ENCODE peak calls at places on chromosomes 13 and 19, in six cellular contexts. One of them, this sample, is unnamed. For H3K4me1, the result is how much of the 10 kb centered on the place peaks cover.

GRCh38 chr19:55452381-55453325 is 8.8 kb downstream of the ISOC2 start:
- DNase-seq in fibroblast of lung: peak
- DNase-seq in K562: peak
- DNase-seq in mammary epithelial cell: peak
- DNase-seq in DND-41: peak
- DNase-seq in IMR-90: peak
- DNase-seq in this sample: peak

GRCh38 chr13:19737844-19738557 is 44.7 kb downstream of the PSPC1 start:
- DNase-seq in fibroblast of lung: peak
- DNase-seq in K562: no peak
- DNase-seq in mammary epithelial cell: no peak
- DNase-seq in DND-41: no peak
- DNase-seq in IMR-90: peak
- DNase-seq in this sample: no peak

GRCh38 chr19:18298601-18299000 is 17.2 kb upstream of the JUND start:
- DNase-seq in fibroblast of lung: peak
- DNase-seq in K562: no peak
- DNase-seq in mammary epithelial cell: no peak
- DNase-seq in DND-41: no peak
- DNase-seq in IMR-90: no peak
- DNase-seq in this sample: no peak

GRCh38 chr19:11414544-11414943 is 4.6 kb downstream of the RGL3 start:
- DNase-seq in fibroblast of lung: no peak
- DNase-seq in K562: peak
- DNase-seq in mammary epithelial cell: no peak
- DNase-seq in DND-41: no peak
- DNase-seq in IMR-90: no peak
- DNase-seq in this sample: no peak

GRCh38 chr19:46674416-46675178 is 13.6 kb upstream of the DACT3 start:
- DNase-seq in fibroblast of lung: peak
- DNase-seq in K562: peak
- DNase-seq in mammary epithelial cell: peak
- DNase-seq in DND-41: peak
- DNase-seq in IMR-90: peak
- DNase-seq in this sample: peak

GRCh38 chr13:85828094-85828684 is 29.0 kb upstream of the SLITRK6 start:
- DNase-seq in fibroblast of lung: peak
- DNase-seq in K562: no peak
- DNase-seq in mammary epithelial cell: no peak
- DNase-seq in DND-41: no peak
- DNase-seq in IMR-90: peak
- DNase-seq in this sample: peak

GRCh38 chr19:48608798-48609263 is 2.3 kb downstream of the SPACA4 start:
- DNase-seq in fibroblast of lung: peak
- DNase-seq in K562: peak
- DNase-seq in mammary epithelial cell: no peak
- DNase-seq in DND-41: peak
- DNase-seq in IMR-90: no peak
- DNase-seq in this sample: peak

GRCh38 chr19:2495651-2496316 is 19.9 kb downstream of the GADD45B start:
- DNase-seq in fibroblast of lung: no peak
- DNase-seq in K562: no peak
- DNase-seq in mammary epithelial cell: no peak
- DNase-seq in DND-41: no peak
- DNase-seq in IMR-90: no peak
- DNase-seq in this sample: peak

GRCh38 chr13:98542568-98543379 is 34.1 kb downstream of the STK24 start:
- DNase-seq in fibroblast of lung: no peak
- DNase-seq in K562: no peak
- DNase-seq in mammary epithelial cell: no peak
- DNase-seq in DND-41: no peak
- DNase-seq in IMR-90: no peak
- DNase-seq in this sample: no peak

GRCh38 chr13:44523176-44524017 is 52.7 kb downstream of the TSC22D1 start:
- DNase-seq in fibroblast of lung: peak
- DNase-seq in K562: no peak
- DNase-seq in mammary epithelial cell: peak
- DNase-seq in DND-41: no peak
- DNase-seq in IMR-90: peak
- DNase-seq in this sample: no peak

GRCh38 chr19:39544201-39544903 is 4.4 kb upstream of the EID2 start:
- DNase-seq in fibroblast of lung: peak
- DNase-seq in K562: no peak
- DNase-seq in mammary epithelial cell: peak
- DNase-seq in DND-41: no peak
- DNase-seq in IMR-90: peak
- DNase-seq in this sample: no peak

GRCh38 chr13:78129850-78130249 is 211.2 kb upstream of the EDNRB start:
- DNase-seq in fibroblast of lung: no peak
- DNase-seq in K562: no peak
- DNase-seq in mammary epithelial cell: no peak
- DNase-seq in DND-41: no peak
- DNase-seq in IMR-90: no peak
- DNase-seq in this sample: no peak

GRCh38 chr13:21557995-21558394 is 46.0 kb downstream of the MICU2 start:
- DNase-seq in fibroblast of lung: peak
- DNase-seq in K562: peak
- DNase-seq in mammary epithelial cell: peak
- DNase-seq in DND-41: peak
- DNase-seq in IMR-90: no peak
- DNase-seq in this sample: peak

GRCh38 chr13:98824376-98825160 is 72.1 kb upstream of the SLC15A1 start:
- DNase-seq in fibroblast of lung: no peak
- DNase-seq in K562: no peak
- DNase-seq in mammary epithelial cell: peak
- DNase-seq in DND-41: no peak
- DNase-seq in IMR-90: peak
- DNase-seq in this sample: no peak

GRCh38 chr13:95100525-95101121 is 200.6 kb downstream of the ABCC4 start:
- DNase-seq in fibroblast of lung: peak
- DNase-seq in K562: no peak
- DNase-seq in mammary epithelial cell: peak
- DNase-seq in DND-41: no peak
- DNase-seq in IMR-90: peak
- DNase-seq in this sample: no peak

GRCh38 chr19:43524922-43525835 is 1.8 kb downstream of the ETHE1 start:
- DNase-seq in fibroblast of lung: peak
- DNase-seq in K562: peak
- DNase-seq in mammary epithelial cell: peak
- DNase-seq in DND-41: no peak
- DNase-seq in IMR-90: peak
- DNase-seq in this sample: no peak

GRCh38 chr19:5103061-5103701 is 134.3 kb downstream of the KDM4B start:
- DNase-seq in fibroblast of lung: peak
- DNase-seq in K562: no peak
- DNase-seq in mammary epithelial cell: no peak
- DNase-seq in DND-41: no peak
- DNase-seq in IMR-90: peak
- DNase-seq in this sample: no peak

GRCh38 chr19:5104871-5105351 is 136.0 kb downstream of the KDM4B start:
- DNase-seq in fibroblast of lung: no peak
- DNase-seq in K562: no peak
- DNase-seq in mammary epithelial cell: no peak
- DNase-seq in DND-41: no peak
- DNase-seq in IMR-90: no peak
- DNase-seq in this sample: no peak

GRCh38 chr19:5101871-5102270 is 133.0 kb downstream of the KDM4B start:
- DNase-seq in fibroblast of lung: no peak
- DNase-seq in K562: no peak
- DNase-seq in mammary epithelial cell: no peak
- DNase-seq in DND-41: no peak
- DNase-seq in IMR-90: no peak
- DNase-seq in this sample: no peak

GRCh38 chr19:5103812-5104410 is 135.0 kb downstream of the KDM4B start:
- DNase-seq in fibroblast of lung: no peak
- DNase-seq in K562: no peak
- DNase-seq in mammary epithelial cell: no peak
- DNase-seq in DND-41: no peak
- DNase-seq in IMR-90: no peak
- DNase-seq in this sample: no peak

GRCh38 chr19:5102520-5102919 is 133.6 kb downstream of the KDM4B start:
- DNase-seq in fibroblast of lung: no peak
- DNase-seq in K562: no peak
- DNase-seq in mammary epithelial cell: no peak
- DNase-seq in DND-41: no peak
- DNase-seq in IMR-90: no peak
- DNase-seq in this sample: no peak
- H3K27ac ChIP-seq in fibroblast of lung: no peak
- H3K27ac ChIP-seq in K562: no peak
- H3K27ac ChIP-seq in mammary epithelial cell: no peak
- H3K27ac ChIP-seq in DND-41: no peak
- H3K27ac ChIP-seq in IMR-90: no peak
- H3K27ac ChIP-seq in this sample: no peak

DNA sequence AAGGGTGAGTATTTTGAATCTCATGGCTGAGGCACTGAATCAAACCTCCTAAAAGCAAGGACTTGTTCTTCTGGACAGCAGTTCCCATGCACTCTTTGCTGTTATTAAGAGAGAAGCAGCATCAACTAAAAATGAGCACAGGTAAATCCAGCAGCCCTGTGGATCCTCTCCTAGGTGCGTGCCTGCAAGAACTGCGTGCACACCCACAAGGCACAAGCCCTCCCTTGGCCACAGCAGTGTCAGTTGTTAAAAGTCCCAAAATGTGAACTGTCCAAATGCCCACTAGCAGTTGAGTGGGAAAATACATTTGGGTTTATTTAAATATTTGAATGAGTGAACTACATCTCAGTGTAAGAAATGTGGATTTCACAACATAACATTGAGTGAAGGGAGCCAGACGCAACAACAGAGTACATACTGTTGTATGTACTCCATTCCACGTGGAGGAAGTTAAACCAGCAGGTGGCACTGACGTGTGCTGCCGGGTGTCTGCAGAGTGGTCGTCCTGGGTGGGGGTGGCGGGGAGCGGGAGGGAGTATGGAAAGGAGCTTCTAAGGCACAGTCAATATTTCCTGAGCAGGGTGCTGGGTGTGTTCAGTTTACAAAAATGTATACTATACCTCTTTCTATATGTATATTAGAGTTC is 266.4 kb downstream of the NALCN start:
- DNase-seq in fibroblast of lung: peak
- DNase-seq in K562: no peak
- DNase-seq in mammary epithelial cell: peak
- DNase-seq in DND-41: peak
- DNase-seq in IMR-90: peak
- DNase-seq in this sample: peak
- H3K4me2 ChIP-seq in fibroblast of lung: no peak
- H3K4me2 ChIP-seq in K562: no peak
- H3K4me2 ChIP-seq in mammary epithelial cell: no peak
- H3K4me2 ChIP-seq in DND-41: no peak
- H3K4me2 ChIP-seq in IMR-90: peak
- H3K4me2 ChIP-seq in this sample: peak

GRCh38 chr19:33436360-33437345 is 63.1 kb downstream of the CEBPG start:
- DNase-seq in fibroblast of lung: no peak
- DNase-seq in K562: no peak
- DNase-seq in mammary epithelial cell: no peak
- DNase-seq in DND-41: no peak
- DNase-seq in IMR-90: no peak
- DNase-seq in this sample: no peak
- H3K4me1 ChIP-seq in fibroblast of lung: under half
- H3K4me1 ChIP-seq in K562: under half
- H3K4me1 ChIP-seq in mammary epithelial cell: under half
- H3K4me1 ChIP-seq in DND-41: under half
- H3K4me1 ChIP-seq in IMR-90: under half
- H3K4me1 ChIP-seq in this sample: under half

GRCh38 chr19:708154-709141 is at the start of gene PALM:
- DNase-seq in fibroblast of lung: no peak
- DNase-seq in K562: peak
- DNase-seq in mammary epithelial cell: no peak
- DNase-seq in DND-41: no peak
- DNase-seq in IMR-90: no peak
- DNase-seq in this sample: no peak
- H3K27ac ChIP-seq in fibroblast of lung: no peak
- H3K27ac ChIP-seq in K562: peak
- H3K27ac ChIP-seq in mammary epithelial cell: no peak
- H3K27ac ChIP-seq in DND-41: no peak
- H3K27ac ChIP-seq in IMR-90: peak
- H3K27ac ChIP-seq in this sample: no peak

GRCh38 chr19:51093510-51094345 is 11.0 kb upstream of the KLK14 start:
- DNase-seq in fibroblast of lung: no peak
- DNase-seq in K562: no peak
- DNase-seq in mammary epithelial cell: no peak
- DNase-seq in DND-41: no peak
- DNase-seq in IMR-90: no peak
- DNase-seq in this sample: no peak

GRCh38 chr19:51096473-51097165 is 11.6 kb downstream of the CTU1 start:
- DNase-seq in fibroblast of lung: no peak
- DNase-seq in K562: no peak
- DNase-seq in mammary epithelial cell: no peak
- DNase-seq in DND-41: no peak
- DNase-seq in IMR-90: no peak
- DNase-seq in this sample: peak

GRCh38 chr19:51093066-51093465 is 10.4 kb upstream of the KLK14 start:
- DNase-seq in fibroblast of lung: no peak
- DNase-seq in K562: no peak
- DNase-seq in mammary epithelial cell: no peak
- DNase-seq in DND-41: no peak
- DNase-seq in IMR-90: no peak
- DNase-seq in this sample: no peak

GRCh38 chr19:51097166-51097736 is 11.0 kb downstream of the CTU1 start:
- DNase-seq in fibroblast of lung: peak
- DNase-seq in K562: peak
- DNase-seq in mammary epithelial cell: peak
- DNase-seq in DND-41: peak
- DNase-seq in IMR-90: peak
- DNase-seq in this sample: peak

DNA sequence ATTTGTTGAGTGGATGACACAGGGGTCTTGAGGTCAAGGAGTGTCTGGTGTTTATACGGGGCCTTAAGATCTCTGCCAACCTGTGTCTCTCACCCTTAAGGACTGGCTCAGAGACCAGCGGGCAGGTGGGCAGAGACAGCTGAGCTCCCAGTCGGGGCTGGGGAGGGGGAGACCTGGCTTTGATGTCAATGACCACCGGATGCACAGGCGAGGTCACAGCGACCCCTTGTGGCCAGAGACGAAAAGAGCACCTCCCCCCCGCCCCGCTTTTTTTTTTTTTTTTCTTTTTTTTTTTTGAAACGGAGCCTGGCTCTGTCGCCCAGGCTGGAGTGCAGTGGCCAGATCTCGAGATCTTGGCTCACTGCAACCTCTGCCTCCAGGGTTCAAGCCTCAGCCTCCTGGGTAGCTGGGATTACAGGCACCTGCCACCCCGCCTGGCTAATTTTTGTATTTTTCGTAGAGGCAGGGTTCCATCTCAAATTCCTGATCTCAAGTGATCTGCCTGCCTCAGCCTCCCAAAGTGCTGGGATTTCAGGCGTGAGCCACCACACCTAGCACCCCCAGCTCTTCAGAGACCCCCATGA is 12.1 kb upstream of the KLK14 start:
- DNase-seq in fibroblast of lung: no peak
- DNase-seq in K562: peak
- DNase-seq in mammary epithelial cell: no peak
- DNase-seq in DND-41: peak
- DNase-seq in IMR-90: no peak
- DNase-seq in this sample: peak
- H3K4me2 ChIP-seq in fibroblast of lung: no peak
- H3K4me2 ChIP-seq in K562: no peak
- H3K4me2 ChIP-seq in mammary epithelial cell: no peak
- H3K4me2 ChIP-seq in DND-41: no peak
- H3K4me2 ChIP-seq in IMR-90: no peak
- H3K4me2 ChIP-seq in this sample: no peak

This sample was measured in Karpas-422.